ENCODE peak calls at places on chromosome 14, in seven cellular contexts. One of them, this sample, is unnamed. For H4K20me1 and H3K4me1, the result is how much of the 10 kb centered on the place peaks cover.

GRCh38 chr14:31208546-31209424 is 1.2 kb upstream of the HECTD1 start:
- DNase-seq in PC-3: no peak
- DNase-seq in neural progenitor cell: no peak
- DNase-seq in GM23248: no peak
- DNase-seq in GM23338: no peak
- DNase-seq in HCT116: no peak
- DNase-seq in hepatocyte: no peak
- DNase-seq in this sample: no peak

GRCh38 chr14:23299558-23299957 is 3.1 kb downstream of the PPP1R3E start:
- DNase-seq in PC-3: peak
- DNase-seq in neural progenitor cell: no peak
- DNase-seq in GM23248: peak
- DNase-seq in GM23338: no peak
- DNase-seq in HCT116: no peak
- DNase-seq in hepatocyte: peak
- DNase-seq in this sample: peak

GRCh38 chr14:34837801-34838322 is 37.3 kb downstream of the BAZ1A start:
- DNase-seq in PC-3: peak
- DNase-seq in neural progenitor cell: no peak
- DNase-seq in GM23248: no peak
- DNase-seq in GM23338: no peak
- DNase-seq in HCT116: no peak
- DNase-seq in hepatocyte: no peak
- DNase-seq in this sample: no peak

GRCh38 chr14:31895206-31895605 is 181.9 kb upstream of the ARHGAP5 start:
- DNase-seq in PC-3: peak
- DNase-seq in neural progenitor cell: no peak
- DNase-seq in GM23248: peak
- DNase-seq in GM23338: no peak
- DNase-seq in HCT116: no peak
- DNase-seq in hepatocyte: peak
- DNase-seq in this sample: no peak

GRCh38 chr14:21103165-21103709 is 2.4 kb downstream of the TMEM253 start:
- DNase-seq in PC-3: no peak
- DNase-seq in neural progenitor cell: no peak
- DNase-seq in GM23248: no peak
- DNase-seq in GM23338: peak
- DNase-seq in HCT116: no peak
- DNase-seq in hepatocyte: no peak
- DNase-seq in this sample: no peak

GRCh38 chr14:75984674-75985073 is 889 bp upstream of the IFT43 start:
- DNase-seq in PC-3: peak
- DNase-seq in neural progenitor cell: no peak
- DNase-seq in GM23248: no peak
- DNase-seq in GM23338: no peak
- DNase-seq in HCT116: no peak
- DNase-seq in hepatocyte: no peak
- DNase-seq in this sample: no peak

GRCh38 chr14:75832621-75833297 is 149.0 kb downstream of the TGFB3 start:
- DNase-seq in PC-3: peak
- DNase-seq in neural progenitor cell: no peak
- DNase-seq in GM23248: peak
- DNase-seq in GM23338: no peak
- DNase-seq in HCT116: no peak
- DNase-seq in hepatocyte: no peak
- DNase-seq in this sample: no peak

GRCh38 chr14:65321370-65321875 is 91.1 kb upstream of the FUT8 start:
- DNase-seq in PC-3: peak
- DNase-seq in neural progenitor cell: no peak
- DNase-seq in GM23248: peak
- DNase-seq in GM23338: no peak
- DNase-seq in HCT116: no peak
- DNase-seq in hepatocyte: no peak
- DNase-seq in this sample: peak

GRCh38 chr14:105088812-105089745 is 23.8 kb upstream of the GPR132 start:
- DNase-seq in PC-3: no peak
- DNase-seq in neural progenitor cell: no peak
- DNase-seq in GM23248: peak
- DNase-seq in GM23338: no peak
- DNase-seq in HCT116: no peak
- DNase-seq in hepatocyte: peak
- DNase-seq in this sample: no peak

GRCh38 chr14:89507521-89507920 is 90.5 kb upstream of the FOXN3 start:
- DNase-seq in PC-3: peak
- DNase-seq in neural progenitor cell: no peak
- DNase-seq in GM23248: peak
- DNase-seq in GM23338: no peak
- DNase-seq in HCT116: peak
- DNase-seq in hepatocyte: no peak
- DNase-seq in this sample: no peak

GRCh38 chr14:23563473-23564180 is 4.0 kb downstream of the AP1G2 start:
- DNase-seq in PC-3: no peak
- DNase-seq in neural progenitor cell: no peak
- DNase-seq in GM23248: no peak
- DNase-seq in GM23338: no peak
- DNase-seq in HCT116: no peak
- DNase-seq in hepatocyte: no peak
- DNase-seq in this sample: no peak

GRCh38 chr14:77965919-77966435 is 166.1 kb downstream of the ADCK1 start:
- DNase-seq in PC-3: peak
- DNase-seq in neural progenitor cell: peak
- DNase-seq in GM23248: peak
- DNase-seq in GM23338: peak
- DNase-seq in HCT116: no peak
- DNase-seq in hepatocyte: peak
- DNase-seq in this sample: no peak

GRCh38 chr14:73427516-73428264 is 30.7 kb downstream of the NUMB start:
- DNase-seq in PC-3: no peak
- DNase-seq in neural progenitor cell: no peak
- DNase-seq in GM23248: no peak
- DNase-seq in GM23338: no peak
- DNase-seq in HCT116: no peak
- DNase-seq in hepatocyte: no peak
- DNase-seq in this sample: no peak

GRCh38 chr14:85402546-85403162 is 127.3 kb upstream of the FLRT2 start:
- DNase-seq in PC-3: no peak
- DNase-seq in neural progenitor cell: no peak
- DNase-seq in GM23248: no peak
- DNase-seq in GM23338: no peak
- DNase-seq in HCT116: no peak
- DNase-seq in hepatocyte: no peak
- DNase-seq in this sample: no peak

GRCh38 chr14:32319368-32320049 is 9.6 kb upstream of the AKAP6 start:
- DNase-seq in PC-3: peak
- DNase-seq in neural progenitor cell: no peak
- DNase-seq in GM23248: no peak
- DNase-seq in GM23338: no peak
- DNase-seq in HCT116: no peak
- DNase-seq in hepatocyte: no peak
- DNase-seq in this sample: no peak

GRCh38 chr14:91805659-91806058 is 61.7 kb downstream of the TC2N start:
- DNase-seq in PC-3: no peak
- DNase-seq in neural progenitor cell: no peak
- DNase-seq in GM23248: no peak
- DNase-seq in GM23338: no peak
- DNase-seq in HCT116: no peak
- DNase-seq in hepatocyte: no peak
- DNase-seq in this sample: no peak

GRCh38 chr14:101665478-101666078 is 95.9 kb upstream of the PPP2R5C start:
- DNase-seq in PC-3: peak
- DNase-seq in neural progenitor cell: peak
- DNase-seq in GM23248: peak
- DNase-seq in GM23338: peak
- DNase-seq in HCT116: peak
- DNase-seq in hepatocyte: peak
- DNase-seq in this sample: peak

GRCh38 chr14:83826838-83827237 is 1703.1 kb upstream of the FLRT2 start:
- DNase-seq in PC-3: peak
- DNase-seq in neural progenitor cell: no peak
- DNase-seq in GM23248: peak
- DNase-seq in GM23338: peak
- DNase-seq in HCT116: no peak
- DNase-seq in hepatocyte: no peak
- DNase-seq in this sample: no peak

GRCh38 chr14:102870246-102870645 is 52.2 kb upstream of the AMN start:
- DNase-seq in PC-3: no peak
- DNase-seq in neural progenitor cell: no peak
- DNase-seq in GM23248: no peak
- DNase-seq in GM23338: no peak
- DNase-seq in HCT116: no peak
- DNase-seq in hepatocyte: no peak
- DNase-seq in this sample: no peak

GRCh38 chr14:102867826-102868580 is 54.5 kb upstream of the AMN start:
- DNase-seq in PC-3: no peak
- DNase-seq in neural progenitor cell: no peak
- DNase-seq in GM23248: no peak
- DNase-seq in GM23338: no peak
- DNase-seq in HCT116: no peak
- DNase-seq in hepatocyte: peak
- DNase-seq in this sample: no peak

GRCh38 chr14:102866982-102867761 is 55.3 kb upstream of the AMN start:
- DNase-seq in PC-3: no peak
- DNase-seq in neural progenitor cell: no peak
- DNase-seq in GM23248: no peak
- DNase-seq in GM23338: no peak
- DNase-seq in HCT116: no peak
- DNase-seq in hepatocyte: no peak
- DNase-seq in this sample: no peak

GRCh38 chr14:102870994-102871831 is 51.2 kb upstream of the AMN start:
- DNase-seq in PC-3: no peak
- DNase-seq in neural progenitor cell: no peak
- DNase-seq in GM23248: no peak
- DNase-seq in GM23338: no peak
- DNase-seq in HCT116: no peak
- DNase-seq in hepatocyte: no peak
- DNase-seq in this sample: no peak

GRCh38 chr14:102868956-102869531 is 53.4 kb upstream of the AMN start:
- DNase-seq in PC-3: no peak
- DNase-seq in neural progenitor cell: no peak
- DNase-seq in GM23248: no peak
- DNase-seq in GM23338: no peak
- DNase-seq in HCT116: no peak
- DNase-seq in hepatocyte: no peak
- DNase-seq in this sample: peak
- H4K20me1 ChIP-seq in PC-3: under half
- H4K20me1 ChIP-seq in neural progenitor cell: under half
- H4K20me1 ChIP-seq in GM23248: under half
- H4K20me1 ChIP-seq in GM23338: under half
- H4K20me1 ChIP-seq in HCT116: under half
- H4K20me1 ChIP-seq in hepatocyte: under half
- H4K20me1 ChIP-seq in this sample: under half

DNA sequence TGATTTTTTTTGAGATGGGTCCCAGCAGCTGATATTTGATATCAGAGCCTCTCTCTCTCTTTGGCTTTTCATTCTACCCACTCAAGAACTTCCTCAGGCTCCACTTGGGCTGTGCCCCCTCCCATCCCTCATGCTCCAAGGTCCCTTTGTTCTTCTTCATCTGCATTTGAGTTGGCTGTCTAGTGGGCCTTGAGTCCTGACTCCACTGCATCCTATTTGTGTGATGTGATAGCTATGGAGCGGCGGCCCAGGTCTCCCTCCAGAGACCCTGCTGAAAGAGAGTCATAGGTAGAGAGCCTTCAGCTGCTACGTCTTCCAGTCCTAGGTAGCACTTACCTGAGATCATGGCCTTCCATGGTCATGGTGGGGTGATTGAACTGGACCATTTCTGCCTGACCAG is 123.1 kb upstream of the VRK1 start:
- DNase-seq in PC-3: no peak
- DNase-seq in neural progenitor cell: no peak
- DNase-seq in GM23248: no peak
- DNase-seq in GM23338: no peak
- DNase-seq in HCT116: no peak
- DNase-seq in hepatocyte: no peak
- DNase-seq in this sample: no peak
- H3K4me1 ChIP-seq in PC-3: under half
- H3K4me1 ChIP-seq in neural progenitor cell: under half
- H3K4me1 ChIP-seq in GM23248: under half
- H3K4me1 ChIP-seq in GM23338: under half
- H3K4me1 ChIP-seq in HCT116: under half
- H3K4me1 ChIP-seq in hepatocyte: under half
- H3K4me1 ChIP-seq in this sample: under half

GRCh38 chr14:82390586-82390985 is 856.9 kb upstream of the SEL1L start:
- DNase-seq in PC-3: no peak
- DNase-seq in neural progenitor cell: no peak
- DNase-seq in GM23248: no peak
- DNase-seq in GM23338: no peak
- DNase-seq in HCT116: no peak
- DNase-seq in hepatocyte: no peak
- DNase-seq in this sample: no peak

GRCh38 chr14:82385043-82385442 is 851.4 kb upstream of the SEL1L start:
- DNase-seq in PC-3: peak
- DNase-seq in neural progenitor cell: no peak
- DNase-seq in GM23248: no peak
- DNase-seq in GM23338: no peak
- DNase-seq in HCT116: no peak
- DNase-seq in hepatocyte: no peak
- DNase-seq in this sample: no peak

GRCh38 chr14:82388488-82388887 is 854.8 kb upstream of the SEL1L start:
- DNase-seq in PC-3: no peak
- DNase-seq in neural progenitor cell: no peak
- DNase-seq in GM23248: no peak
- DNase-seq in GM23338: no peak
- DNase-seq in HCT116: no peak
- DNase-seq in hepatocyte: no peak
- DNase-seq in this sample: no peak

GRCh38 chr14:82387699-82388098 is 854.0 kb upstream of the SEL1L start:
- DNase-seq in PC-3: no peak
- DNase-seq in neural progenitor cell: no peak
- DNase-seq in GM23248: no peak
- DNase-seq in GM23338: no peak
- DNase-seq in HCT116: no peak
- DNase-seq in hepatocyte: no peak
- DNase-seq in this sample: no peak
- TF ChIP-seq EZH2phosphoT487 in PC-3: no peak
- TF ChIP-seq EZH2phosphoT487 in neural progenitor cell: no peak
- TF ChIP-seq EZH2phosphoT487 in GM23248: no peak
- TF ChIP-seq EZH2phosphoT487 in GM23338: no peak
- TF ChIP-seq EZH2phosphoT487 in HCT116: no peak
- TF ChIP-seq EZH2phosphoT487 in hepatocyte: no peak
- TF ChIP-seq EZH2phosphoT487 in this sample: no peak

GRCh38 chr14:70931008-70931407 is 23.7 kb downstream of the PCNX1 start:
- DNase-seq in PC-3: no peak
- DNase-seq in neural progenitor cell: no peak
- DNase-seq in GM23248: no peak
- DNase-seq in GM23338: no peak
- DNase-seq in HCT116: no peak
- DNase-seq in hepatocyte: no peak
- DNase-seq in this sample: no peak
- H4K20me1 ChIP-seq in PC-3: under half
- H4K20me1 ChIP-seq in neural progenitor cell: half or more
- H4K20me1 ChIP-seq in GM23248: under half
- H4K20me1 ChIP-seq in GM23338: under half
- H4K20me1 ChIP-seq in HCT116: under half
- H4K20me1 ChIP-seq in hepatocyte: half or more
- H4K20me1 ChIP-seq in this sample: under half

DNA sequence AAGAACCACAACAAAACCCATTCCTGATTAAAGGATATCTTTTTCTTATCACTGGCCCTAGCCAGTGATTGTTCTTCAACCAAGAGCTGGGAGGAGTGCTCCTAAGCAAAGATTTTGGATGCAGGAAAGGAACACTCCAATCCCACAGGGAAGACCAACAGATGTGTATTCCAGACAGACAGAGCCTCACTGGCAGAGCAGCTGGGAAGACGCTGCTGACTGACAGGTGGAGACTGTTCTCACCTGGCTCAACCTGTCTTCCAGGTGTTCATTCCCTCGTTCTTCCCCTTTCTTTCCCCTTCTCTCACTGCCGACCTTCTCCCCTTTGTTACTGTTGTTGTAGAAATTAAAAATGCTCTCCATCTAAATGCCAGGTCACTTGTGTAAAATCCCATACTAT is 89.7 kb upstream of the CCDC198 start:
- DNase-seq in PC-3: no peak
- DNase-seq in neural progenitor cell: no peak
- DNase-seq in GM23248: no peak
- DNase-seq in GM23338: peak
- DNase-seq in HCT116: no peak
- DNase-seq in hepatocyte: no peak
- DNase-seq in this sample: no peak
- H3K4me1 ChIP-seq in PC-3: under half
- H3K4me1 ChIP-seq in neural progenitor cell: under half
- H3K4me1 ChIP-seq in GM23248: under half
- H3K4me1 ChIP-seq in GM23338: under half
- H3K4me1 ChIP-seq in HCT116: under half
- H3K4me1 ChIP-seq in hepatocyte: under half
- H3K4me1 ChIP-seq in this sample: under half

This sample was measured in OCI-LY7.